ENCODE peak calls at places on chromosomes 6 and 20, in six cellular contexts. E is T-helper 17 cell; C is D341Med; D is iPS DF 19.7; N is stimulated activated naive B cell treated with anti-CD40 and anti-IgM and Interleukin-4, amounts not matched to agents 10 μg/mL and 1 μg/mL and 100 μg/mL, for 72 hours; J is activated T-cell treated with anti-CD3 and anti-CD28 coated beads for 48 hours. Q is an unnamed sample.

GRCh38 chr6:167349816-167350215 is 24.9 kb downstream of the TTLL2 start:
- DNase-seq in E (no peak), C (no peak), D (no peak), N (no peak), J (no peak), Q (no peak)

GRCh38 chr6:131116755-131117360 is 18.4 kb upstream of the AKAP7 start:
- DNase-seq in E (no peak), C (no peak), D (no peak), N (no peak), J (no peak), Q (no peak)

GRCh38 chr6:13563009-13563408 is 11.4 kb upstream of the SIRT5 start:
- DNase-seq in E (no peak), C (no peak), D (no peak), N (no peak), J (no peak), Q (no peak)

GRCh38 chr6:105318660-105319059 is 84.2 kb downstream of the PREP start:
- DNase-seq in E (no peak), C (no peak), D (no peak), N (no peak), J (no peak), Q (no peak)

GRCh38 chr20:45826381-45827019 is 612 bp downstream of the TNNC2 start:
- DNase-seq in E (no peak), C (no peak), D (no peak), N (no peak), J (no peak), Q (no peak)

GRCh38 chr6:41607736-41608135 is 30.5 kb upstream of the MDFI start:
- DNase-seq in E (no peak), C (no peak), D (no peak), N (no peak), J (no peak), Q (no peak)

GRCh38 chr6:41583576-41583975 is 37.4 kb downstream of the FOXP4 start:
- DNase-seq in E (no peak), C (no peak), D (no peak), N (no peak), J (no peak), Q (no peak)

GRCh38 chr6:41677430-41678045 is 39.3 kb downstream of the MDFI start:
- DNase-seq in E (no peak), C (no peak), D (no peak), N (no peak), J (no peak), Q (no peak)

GRCh38 chr20:8996817-8997512 is 71.9 kb upstream of the PLCB4 start:
- DNase-seq in E (no peak), C (no peak), D (no peak), N (no peak), J (no peak), Q (no peak)

GRCh38 chr6:148064406-148065134 is 278.1 kb upstream of the SASH1 start:
- DNase-seq in E (no peak), C (no peak), D (no peak), N (no peak), J (no peak), Q (no peak)

GRCh38 chr20:53677447-53678314 is 84.0 kb upstream of the ZNF217 start:
- DNase-seq in E (no peak), C (no peak), D (peak), N (no peak), J (no peak), Q (peak)

GRCh38 chr6:157550114-157550989 is 169.4 kb downstream of the ZDHHC14 start:
- DNase-seq in E (no peak), C (no peak), D (no peak), N (no peak), J (peak), Q (peak)

GRCh38 chr6:169034523-169035167 is 219.0 kb downstream of the THBS2 start:
- DNase-seq in E (no peak), C (no peak), D (no peak), N (no peak), J (no peak), Q (no peak)

GRCh38 chr20:47334022-47334551 is 22.4 kb downstream of the ZMYND8 start:
- DNase-seq in E (no peak), C (no peak), D (no peak), N (no peak), J (no peak), Q (no peak)

GRCh38 chr6:166552600-166552999 is 33.9 kb downstream of the RAMACL start:
- DNase-seq in E (no peak), C (no peak), D (no peak), N (no peak), J (no peak), Q (no peak)

GRCh38 chr6:6808343-6808742 is 219.8 kb downstream of the LY86 start:
- DNase-seq in E (no peak), C (no peak), D (no peak), N (no peak), J (no peak), Q (no peak)

GRCh38 chr20:39004508-39004907 is 42.4 kb downstream of the DHX35 start:
- DNase-seq in E (no peak), C (no peak), D (no peak), N (no peak), J (no peak), Q (peak)

GRCh38 chr6:99066041-99066440 is 118.3 kb upstream of the FBXL4 start:
- DNase-seq in E (no peak), C (no peak), D (no peak), N (no peak), J (no peak), Q (no peak)

GRCh38 chr20:7585126-7585679 is 355.1 kb downstream of the HAO1 start:
- DNase-seq in E (no peak), C (no peak), D (no peak), N (no peak), J (no peak), Q (no peak)

GRCh38 chr6:164693934-164694333 is 615.5 kb downstream of the C6orf118 start:
- DNase-seq in E (no peak), C (no peak), D (no peak), N (no peak), J (no peak), Q (no peak)

GRCh38 chr6:121799574-121799973 is 364.1 kb downstream of the GJA1 start:
- DNase-seq in E (no peak), C (no peak), D (no peak), N (no peak), J (no peak), Q (no peak)

GRCh38 chr6:150005761-150006651 is 19.3 kb downstream of the RAET1L start:
- DNase-seq in E (no peak), C (no peak), D (no peak), N (no peak), J (no peak), Q (no peak)

GRCh38 chr6:71855406-71855805 is 30.9 kb upstream of the RIMS1 start:
- DNase-seq in E (no peak), C (no peak), D (no peak), N (no peak), J (no peak), Q (no peak)

GRCh38 chr20:4415281-4415680 is 306.4 kb upstream of the PRND start:
- DNase-seq in E (no peak), C (no peak), D (no peak), N (no peak), J (no peak), Q (no peak)

GRCh38 chr20:59752704-59753460 is 148.5 kb downstream of the PHACTR3 start:
- DNase-seq in E (no peak), C (no peak), D (no peak), N (no peak), J (no peak), Q (no peak)

GRCh38 chr20:43590036-43590391 is 723 bp upstream of the IFT52 start:
- DNase-seq in E (no peak), C (peak), D (no peak), N (peak), J (no peak), Q (peak)

GRCh38 chr6:15661815-15662245 is 998 bp downstream of the DTNBP1 start:
- DNase-seq in E (no peak), C (no peak), D (no peak), N (no peak), J (no peak), Q (no peak)

GRCh38 chr6:150622941-150623874 is 23.5 kb downstream of the PLEKHG1 start:
- DNase-seq in E (no peak), C (no peak), D (no peak), N (peak), J (no peak), Q (no peak)

GRCh38 chr6:105051941-105052471 is 95.1 kb downstream of the LIN28B start:
- DNase-seq in E (no peak), C (no peak), D (no peak), N (no peak), J (no peak), Q (no peak)